ENCODE peak calls at places on chromosomes 5 and 9, in six cellular contexts. B is astrocyte of the cerebellum, W is brain microvascular endothelial cell, L is lung, F is DND-41, J is astrocyte of the spinal cord. A is an unnamed sample.
A peak's percentile ranks its signal among the peaks of the same experiment; 100 is the strongest.

GRCh38 chr5:68047035-68047434 is 168.5 kb upstream of the PIK3R1 start:
- DNase-seq in B (peak; percentile 65), L (no peak), J (peak; percentile 69), W (peak; percentile 66), F (no peak), A (peak; percentile 72)

GRCh38 chr9:19924090-19924489 is 135.3 kb upstream of the SLC24A2 start:
- DNase-seq in J (no peak), L (no peak), W (no peak), F (no peak), B (no peak), A (no peak)

GRCh38 chr9:79571309-79572031 is at the start of gene TLE4:
- DNase-seq in F (peak; percentile 99), W (peak; percentile 100), L (peak; percentile 100), B (peak; percentile 100), J (peak; percentile 100), A (peak; percentile 100)

GRCh38 chr9:14348241-14349140 is 34.5 kb upstream of the NFIB start:
- DNase-seq in J (peak; percentile 57), W (no peak), B (no peak), L (no peak), F (no peak), A (no peak)

GRCh38 chr9:136354592-136355085 is 8.9 kb downstream of the DNLZ start:
- DNase-seq in J (no peak), F (no peak), W (no peak), B (no peak), L (no peak), A (no peak)

GRCh38 chr9:90451804-90452203 is 190.8 kb downstream of the DIRAS2 start:
- DNase-seq in W (no peak), B (no peak), F (no peak), J (no peak), L (no peak), A (no peak)

GRCh38 chr5:16737173-16737572 is 120.4 kb upstream of the RETREG1 start:
- DNase-seq in J (no peak), W (no peak), L (no peak), F (no peak), B (no peak), A (no peak)

GRCh38 chr5:118551031-118551430 is 437.3 kb downstream of the DTWD2 start:
- DNase-seq in W (no peak), B (peak; percentile 47), F (no peak), J (no peak), L (no peak), A (no peak)

GRCh38 chr9:107275530-107275929 is 7.5 kb upstream of the RAD23B start:
- DNase-seq in L (no peak), B (no peak), F (no peak), J (no peak), W (no peak), A (no peak)

GRCh38 chr9:36865731-36866635 is 168.1 kb downstream of the PAX5 start:
- DNase-seq in L (no peak), J (no peak), B (no peak), W (no peak), F (no peak), A (no peak)

GRCh38 chr9:82354260-82354659 is 365.7 kb downstream of the SPATA31D1 start:
- DNase-seq in L (no peak), F (no peak), J (peak; percentile 91), W (peak; percentile 87), B (peak; percentile 37), A (peak; percentile 80)

GRCh38 chr9:72880821-72881220 is 72.0 kb downstream of the ALDH1A1 start:
- DNase-seq in J (no peak), F (no peak), L (no peak), B (no peak), W (no peak), A (no peak)

GRCh38 chr9:136328011-136328621 is 777 bp downstream of the GPSM1 start:
- DNase-seq in L (no peak), F (no peak), J (no peak), W (no peak), B (no peak), A (no peak)

GRCh38 chr5:115098041-115098702 is 71.5 kb downstream of the TRIM36 start:
- DNase-seq in W (peak; percentile 67), J (peak; percentile 50), L (peak; percentile 43), F (peak; percentile 22), B (peak; percentile 34), A (peak; percentile 12)

GRCh38 chr5:2919310-2920018 is 168.0 kb upstream of the IRX2 start:
- DNase-seq in W (no peak), L (peak; percentile 20), B (no peak), F (no peak), J (no peak), A (no peak)

GRCh38 chr5:172144291-172144815 is 43.7 kb downstream of the STK10 start:
- DNase-seq in W (peak; percentile 24), J (no peak), L (no peak), B (no peak), F (no peak), A (no peak)

GRCh38 chr5:69048233-69048632 is 45.6 kb upstream of the SLC30A5 start:
- DNase-seq in L (no peak), J (peak; percentile 9), F (no peak), W (no peak), B (no peak), A (no peak)

GRCh38 chr5:72138943-72139467 is 31.7 kb downstream of the MAP1B start:
- DNase-seq in B (peak; percentile 95), J (peak; percentile 96), W (peak; percentile 94), F (no peak), L (no peak), A (peak; percentile 92)

GRCh38 chr5:138597660-138598400 is 22.6 kb upstream of the HSPA9 start:
- DNase-seq in W (no peak), L (no peak), J (no peak), B (no peak), F (no peak), A (no peak)

GRCh38 chr9:112273826-112274225 is 59.6 kb downstream of the PTBP3 start:
- DNase-seq in J (no peak), W (no peak), B (no peak), F (no peak), L (no peak), A (no peak)

GRCh38 chr5:78242001-78242400 is 52.5 kb downstream of the AP3B1 start:
- DNase-seq in L (no peak), J (no peak), F (no peak), B (no peak), W (no peak), A (no peak)

GRCh38 chr5:82820188-82820587 is 257.0 kb downstream of the TMEM167A start:
- DNase-seq in F (no peak), W (no peak), L (no peak), B (no peak), J (no peak), A (no peak)

GRCh38 chr9:125233678-125234077 is 7.5 kb downstream of the HSPA5 start:
- DNase-seq in L (no peak), J (peak; percentile 97), B (peak; percentile 93), W (peak; percentile 97), F (no peak), A (peak; percentile 95)

GRCh38 chr5:1103505-1104326 is 8.1 kb downstream of the SLC12A7 start:
- DNase-seq in J (no peak), L (peak; percentile 63), B (no peak), W (no peak), F (no peak), A (no peak)

GRCh38 chr9:133142657-133143592 is 20.8 kb downstream of the GBGT1 start:
- DNase-seq in W (no peak), L (no peak), J (no peak), F (no peak), B (no peak), A (no peak)

GRCh38 chr9:113143432-113144227 is 7.2 kb upstream of the SLC31A2 start:
- DNase-seq in F (no peak), B (no peak), L (no peak), J (no peak), W (no peak), A (no peak)

GRCh38 chr5:68012429-68012828 is 203.1 kb upstream of the PIK3R1 start:
- DNase-seq in W (no peak), B (no peak), L (no peak), F (no peak), J (peak; percentile 35), A (no peak)

GRCh38 chr9:33737811-33738606 is 57.4 kb upstream of the PRSS3 start:
- DNase-seq in W (peak; percentile 59), L (peak; percentile 30), F (peak; percentile 39), B (peak; percentile 32), J (peak; percentile 55), A (peak; percentile 14)

GRCh38 chr9:6354072-6354686 is 26.0 kb downstream of the TPD52L3 start:
- DNase-seq in W (peak; percentile 56), F (peak; percentile 19), L (no peak), J (peak; percentile 78), B (peak; percentile 53), A (no peak)

GRCh38 chr5:181189363-181189961 is 15.5 kb downstream of the TRIM7 start:
- DNase-seq in J (peak; percentile 51), F (peak; percentile 57), B (no peak), L (no peak), W (no peak), A (no peak)

GRCh38 chr5:3852154-3852930 is 256.7 kb downstream of the IRX1 start:
- DNase-seq in B (no peak), J (no peak), L (no peak), F (no peak), W (no peak), A (no peak)

GRCh38 chr5:32047056-32047455 is 127.1 kb downstream of the GOLPH3 start:
- DNase-seq in F (no peak), W (no peak), B (no peak), J (no peak), L (no peak), A (no peak)

GRCh38 chr5:137220523-137220927 is 278.6 kb downstream of the SPOCK1 start:
- DNase-seq in L (no peak), J (peak; percentile 66), W (peak; percentile 55), B (no peak), F (no peak), A (peak; percentile 51)

DNA sequence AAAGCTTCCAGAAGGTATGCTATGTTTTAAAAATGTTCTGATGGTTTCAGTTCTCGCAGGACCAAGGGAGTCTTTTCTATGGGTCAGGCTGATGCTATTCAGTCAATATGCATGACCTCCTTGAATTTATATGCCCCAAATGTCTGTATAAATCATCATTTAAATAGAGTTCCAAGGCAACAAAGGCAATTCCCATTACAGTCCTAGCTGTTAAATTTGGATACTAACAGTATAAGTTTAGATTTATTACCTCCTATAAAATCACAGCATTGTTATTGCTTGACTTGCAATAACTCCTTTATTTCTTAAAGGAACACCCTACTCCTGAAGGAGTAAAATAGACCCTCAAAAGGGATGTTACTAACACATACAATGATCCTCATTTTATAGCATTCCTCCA is 387.7 kb upstream of the CHD1 start:
- DNase-seq in W (no peak), L (no peak), F (no peak), B (no peak), J (no peak), A (no peak)
- TF ChIP-seq CTCF in W (no peak), L (no peak), F (no peak), B (no peak), J (no peak), A (no peak)

GRCh38 chr5:34618666-34619065 is 37.5 kb upstream of the RAI14 start:
- DNase-seq in W (no peak), B (no peak), L (no peak), J (no peak), F (no peak), A (no peak)
- H3K4me3 ChIP-seq in W (no peak overlapping the region), B (no peak overlapping the region), L (no peak overlapping the region), J (no peak overlapping the region), F (no peak overlapping the region), A (no peak overlapping the region)

GRCh38 chr9:37906312-37907239 is 2.6 kb upstream of the SLC25A51 start:
- DNase-seq in J (no peak), B (no peak), F (no peak), W (no peak), L (no peak), A (no peak)
- TF ChIP-seq CTCF in J (no peak), B (no peak), F (no peak), W (no peak), L (no peak), A (no peak)

GRCh38 chr5:39419830-39420229 is 5.0 kb downstream of the DAB2 start:
- DNase-seq in W (no peak), J (no peak), L (no peak), F (no peak), B (no peak), A (no peak)
- H3K4me3 ChIP-seq in W (no peak overlapping the region), J (no peak overlapping the region), L (no peak overlapping the region), F (no peak overlapping the region), B (no peak overlapping the region), A (no peak overlapping the region)

A was measured in AG04449.